ENCODE peak calls at places on chromosomes 1 and 21, in eight cellular contexts. T is endothelial cell, P is colonic mucosa, O is lower lobe of right lung, L is fibroblast of mammary gland, F is HCT116, X is endodermal cell, I is astrocyte of the spinal cord. A is an unnamed sample.

GRCh38 chr1:119139393-119139792 is 1.1 kb downstream of the WARS2 start:
- DNase-seq in T (no peak), P (peak), O (no peak), L (no peak), F (no peak), X (peak), I (no peak), A (no peak)

GRCh38 chr21:43355925-43356289 is 71.0 kb downstream of the SIK1 start:
- DNase-seq in T (no peak), P (no peak), O (no peak), L (no peak), F (no peak), X (peak), I (no peak), A (peak)

GRCh38 chr1:220301630-220302029 is 29.4 kb upstream of the RAB3GAP2 start:
- DNase-seq in T (no peak), P (no peak), O (no peak), L (no peak), F (no peak), X (no peak), I (no peak), A (no peak)

GRCh38 chr1:93399781-93400180 is 48.1 kb upstream of the FNBP1L start:
- DNase-seq in T (no peak), P (no peak), O (no peak), L (no peak), F (no peak), X (no peak), I (no peak), A (peak)

GRCh38 chr1:116738673-116739370 is 15.4 kb upstream of the CD2 start:
- DNase-seq in T (no peak), P (no peak), O (no peak), L (no peak), F (no peak), X (no peak), I (no peak), A (no peak)

GRCh38 chr1:84959294-84959693 is 37.6 kb downstream of the MCOLN2 start:
- DNase-seq in T (no peak), P (no peak), O (no peak), L (no peak), F (no peak), X (no peak), I (no peak), A (no peak)

GRCh38 chr1:22329171-22329540 is 122.5 kb upstream of the ZBTB40 start:
- DNase-seq in T (no peak), P (no peak), O (no peak), L (no peak), F (no peak), X (no peak), I (no peak), A (no peak)

GRCh38 chr1:12016182-12016581 is 3.1 kb upstream of the MIIP start:
- DNase-seq in T (no peak), P (peak), O (no peak), L (no peak), F (no peak), X (no peak), I (no peak), A (no peak)

GRCh38 chr1:211331011-211331709 is 4.5 kb downstream of the TRAF5 start:
- DNase-seq in T (no peak), P (no peak), O (no peak), L (peak), F (no peak), X (no peak), I (peak), A (no peak)

GRCh38 chr1:53731779-53732305 is 7.1 kb downstream of the GLIS1 start:
- DNase-seq in T (no peak), P (no peak), O (no peak), L (peak), F (no peak), X (no peak), I (peak), A (no peak)

GRCh38 chr1:4460052-4460451 is 194.4 kb upstream of the AJAP1 start:
- DNase-seq in T (no peak), P (no peak), O (no peak), L (no peak), F (no peak), X (no peak), I (no peak), A (no peak)

GRCh38 chr1:48552903-48553626 is 81.1 kb upstream of the SPATA6 start:
- DNase-seq in T (no peak), P (no peak), O (no peak), L (no peak), F (no peak), X (no peak), I (no peak), A (no peak)

GRCh38 chr1:243397613-243398321 is 141.9 kb downstream of the SDCCAG8 start:
- DNase-seq in T (no peak), P (no peak), O (no peak), L (no peak), F (no peak), X (no peak), I (no peak), A (no peak)

GRCh38 chr1:50348449-50349241 is 74.6 kb downstream of the DMRTA2 start:
- DNase-seq in T (peak), P (peak), O (no peak), L (peak), F (peak), X (peak), I (peak), A (peak)

GRCh38 chr1:204147392-204148097 is 4.3 kb downstream of the ETNK2 start:
- DNase-seq in T (no peak), P (no peak), O (no peak), L (no peak), F (no peak), X (peak), I (no peak), A (no peak)

GRCh38 chr1:202561726-202562442 is 148.4 kb downstream of the SYT2 start:
- DNase-seq in T (no peak), P (no peak), O (no peak), L (no peak), F (no peak), X (no peak), I (no peak), A (no peak)

GRCh38 chr1:7783178-7783711 is 846 bp upstream of the PER3 start:
- DNase-seq in T (peak), P (peak), O (peak), L (peak), F (no peak), X (peak), I (peak), A (peak)

GRCh38 chr1:1264868-1265272 is 8.8 kb downstream of the UBE2J2 start:
- DNase-seq in T (no peak), P (no peak), O (no peak), L (peak), F (no peak), X (peak), I (peak), A (peak)
- TF ChIP-seq CTCF in T (no peak), P (no peak), O (no peak), L (peak), F (peak), X (peak), I (peak), A (peak)

GRCh38 chr1:154199563-154199879 is 6.6 kb downstream of the CFAP141 start:
- DNase-seq in T (no peak), P (no peak), O (no peak), L (no peak), F (no peak), X (no peak), I (no peak), A (no peak)
- TF ChIP-seq CTCF in T (no peak), P (no peak), O (no peak), L (no peak), F (no peak), X (no peak), I (peak), A (no peak)

GRCh38 chr1:8814870-8815269 is 2.6 kb downstream of the RERE start:
- DNase-seq in T (peak), P (no peak), O (no peak), L (no peak), F (no peak), X (peak), I (no peak), A (no peak)
- TF ChIP-seq CTCF in T (no peak), P (no peak), O (no peak), L (no peak), F (peak), X (peak), I (no peak), A (no peak)

GRCh38 chr1:237050915-237051314 is 8.9 kb downstream of the RYR2 start:
- DNase-seq in T (no peak), P (no peak), O (no peak), L (no peak), F (no peak), X (no peak), I (no peak), A (no peak)

GRCh38 chr1:237043846-237044636 is 2.1 kb downstream of the RYR2 start:
- DNase-seq in T (no peak), P (no peak), O (no peak), L (no peak), F (no peak), X (peak), I (no peak), A (no peak)

GRCh38 chr1:237050185-237050584 is 8.2 kb downstream of the RYR2 start:
- DNase-seq in T (no peak), P (no peak), O (no peak), L (no peak), F (no peak), X (peak), I (no peak), A (no peak)

GRCh38 chr1:237045278-237046016 is 3.5 kb downstream of the RYR2 start:
- DNase-seq in T (no peak), P (no peak), O (no peak), L (no peak), F (no peak), X (peak), I (no peak), A (no peak)

DNA sequence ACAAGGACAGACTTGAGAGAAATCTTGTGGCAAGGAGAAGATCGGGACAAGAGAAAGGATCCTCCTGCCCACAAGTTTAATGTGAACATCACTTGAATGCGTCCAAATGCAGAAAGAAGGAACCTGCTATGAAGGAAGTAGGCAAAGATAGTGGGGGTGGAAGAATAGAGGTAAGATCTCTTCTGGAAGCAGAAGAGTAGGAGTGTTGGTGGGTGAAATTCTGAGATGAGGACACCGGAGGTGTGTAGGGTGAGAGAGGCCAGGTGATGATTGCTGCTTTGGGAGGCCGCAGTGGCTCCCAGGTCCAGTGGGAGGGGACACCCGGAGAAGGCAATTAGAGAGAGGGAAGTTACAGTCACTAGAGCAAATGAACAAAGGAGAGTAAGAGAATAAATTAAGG is 6.8 kb downstream of the RYR2 start:
- DNase-seq in T (no peak), P (no peak), O (no peak), L (no peak), F (no peak), X (no peak), I (no peak), A (no peak)
- TF ChIP-seq CTCF in T (no peak), P (no peak), O (no peak), L (no peak), F (no peak), X (no peak), I (no peak), A (no peak)

A was measured in PC-9.